ENCODE peak calls at places on chromosomes 13 and 19, in nine cellular contexts. V, D, K, B, Q, C, I, Z and N are unnamed samples.

GRCh38 chr19:32174386-32175113 is 170.9 kb upstream of the ZNF507 start:
- DNase-seq in Q (no peak), B (peak; percentile 0), C (no peak), Z (no peak), D (no peak), K (no peak), V (no peak), I (no peak), N (no peak)

GRCh38 chr13:72127031-72127430 is 260.0 kb upstream of the DACH1 start:
- DNase-seq in Z (no peak), I (no peak), B (no peak), C (no peak), K (no peak), Q (no peak), D (no peak), V (no peak), N (peak; percentile 56)

GRCh38 chr19:4057913-4058695 is 8.6 kb downstream of the ZBTB7A start:
- DNase-seq in C (peak; percentile 95), D (peak; percentile 87), B (peak; percentile 84), K (peak; percentile 84), I (no peak), Z (peak; percentile 80), Q (peak; percentile 57), V (peak; percentile 90), N (peak; percentile 77)

GRCh38 chr19:35767288-35768081 is 7.9 kb upstream of the ARHGAP33 start:
- DNase-seq in Q (peak; percentile 91), D (no peak), K (no peak), Z (no peak), I (no peak), C (no peak), V (no peak), B (no peak), N (no peak)

GRCh38 chr19:6381030-6381750 is 5.5 kb upstream of the PSPN start:
- DNase-seq in D (no peak), K (no peak), V (no peak), C (no peak), B (no peak), Q (no peak), Z (no peak), I (no peak), N (no peak)

GRCh38 chr13:24851546-24851945 is 87.6 kb downstream of the RNF17 start:
- DNase-seq in I (no peak), B (no peak), Z (no peak), D (no peak), K (no peak), V (peak; percentile 18), C (no peak), Q (no peak), N (peak; percentile 97)

GRCh38 chr13:50615234-50615633 is 228.3 kb downstream of the DLEU7 start:
- DNase-seq in I (no peak), K (no peak), C (no peak), Q (no peak), Z (no peak), B (no peak), D (no peak), V (no peak), N (no peak)

GRCh38 chr13:35927554-35927953 is 203.6 kb downstream of the DCLK1 start:
- DNase-seq in I (no peak), C (no peak), B (peak; percentile 20), V (peak; percentile 91), Q (no peak), K (no peak), Z (no peak), D (no peak), N (peak; percentile 71)

GRCh38 chr19:11142528-11143171 is 12.9 kb downstream of the SPC24 start:
- DNase-seq in Q (peak; percentile 98), C (peak; percentile 96), B (peak; percentile 74), Z (peak; percentile 86), I (peak; percentile 54), V (peak; percentile 96), K (peak; percentile 92), D (peak; percentile 95), N (peak; percentile 80)

GRCh38 chr19:28686741-28687140 is 526.2 kb downstream of the UQCRFS1 start:
- DNase-seq in B (no peak), K (no peak), Z (no peak), D (no peak), V (no peak), C (no peak), Q (no peak), I (no peak), N (no peak)

GRCh38 chr19:1401138-1401888 is at the start of gene GAMT:
- DNase-seq in K (peak; percentile 55), Q (peak; percentile 52), C (no peak), B (no peak), D (no peak), I (no peak), V (no peak), Z (no peak), N (no peak)

GRCh38 chr19:30155529-30156200 is 213.6 kb downstream of the URI1 start:
- DNase-seq in B (no peak), C (no peak), D (no peak), Z (no peak), K (no peak), V (no peak), I (no peak), Q (no peak), N (no peak)

DNA sequence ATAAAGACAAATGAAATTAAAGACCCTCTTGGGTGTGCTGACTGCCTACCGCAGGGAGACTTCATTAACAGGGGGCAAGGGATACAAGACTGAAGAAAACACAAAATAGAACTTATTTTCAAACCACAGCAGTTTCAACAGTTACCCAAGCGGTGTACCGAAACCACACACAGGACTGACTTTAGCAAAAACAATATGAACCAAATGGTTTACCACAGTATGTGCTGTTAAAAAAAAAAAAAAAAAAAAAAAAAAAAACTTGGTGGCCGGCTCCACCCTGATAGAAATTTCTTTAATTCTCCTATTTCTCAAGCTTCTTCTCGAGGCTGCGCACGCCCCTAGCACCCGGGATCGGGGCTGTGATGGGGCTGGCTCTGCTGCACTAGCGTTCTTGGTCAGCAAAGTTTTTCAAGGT is 42.6 kb downstream of the KLF2 start:
- DNase-seq in V (no peak), B (no peak), I (no peak), C (no peak), D (no peak), Q (no peak), Z (no peak), K (no peak), N (no peak)
- H3K4me3 ChIP-seq in V (no peak overlapping the region), B (no peak overlapping the region), I (no peak overlapping the region), C (no peak overlapping the region), D (no peak overlapping the region), Q (no peak overlapping the region), Z (no peak overlapping the region), K (no peak overlapping the region), N (no peak overlapping the region)

DNA sequence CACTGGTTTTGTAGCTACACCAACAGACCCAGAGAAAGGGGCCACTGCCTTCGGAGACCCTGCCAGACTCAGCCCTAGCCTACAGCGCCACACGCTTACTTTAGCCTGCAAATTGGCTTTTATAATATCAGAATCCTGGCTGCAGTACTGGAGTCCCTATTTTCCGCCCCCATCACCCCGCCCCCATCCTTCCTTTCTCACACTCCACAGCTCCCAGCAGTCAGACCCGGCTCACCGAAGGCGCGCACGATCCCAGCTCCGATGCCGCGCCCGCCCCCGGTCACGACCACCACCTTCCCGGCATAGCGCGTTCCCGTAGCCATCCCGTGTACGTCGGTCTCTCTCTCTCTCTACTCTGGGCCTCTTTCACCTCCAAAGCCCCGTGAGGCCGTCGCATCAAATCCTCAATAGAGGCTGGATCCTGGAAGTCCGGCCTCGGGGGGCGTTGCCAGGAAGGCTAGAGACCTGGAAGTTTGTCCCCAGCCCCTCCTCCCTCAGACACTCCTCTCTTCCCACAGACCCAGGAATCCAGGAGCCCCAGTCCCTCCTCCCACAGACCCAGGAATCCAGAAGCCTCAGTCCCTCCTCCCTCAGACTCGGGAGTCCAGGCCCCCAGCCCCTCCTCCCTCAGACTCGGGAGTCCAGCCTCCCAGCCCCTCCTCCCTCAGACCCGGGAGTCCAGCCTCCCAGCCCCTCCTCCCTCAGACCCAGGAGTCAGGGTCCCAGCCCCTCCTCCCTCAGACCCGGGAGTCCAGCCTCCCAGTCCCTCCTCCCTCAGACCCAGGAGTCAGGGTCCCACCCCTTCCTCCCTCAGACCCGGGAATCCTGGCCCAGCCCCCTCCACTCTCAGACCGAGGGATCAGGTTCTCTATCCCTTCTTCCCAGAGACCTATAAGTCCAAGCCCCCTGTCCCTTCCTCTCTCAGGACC is at the start of gene HSD17B14:
- DNase-seq in V (peak; percentile 38), K (no peak), D (peak; percentile 67), I (no peak), B (no peak), C (peak; percentile 75), Z (no peak), Q (peak; percentile 58), N (no peak)
- TF ChIP-seq CTCF in V (no peak), K (peak; percentile 20), D (peak; percentile 20), I (peak; percentile 30), B (peak; percentile 17), C (no peak), Z (no peak), Q (no peak), N (no peak)

GRCh38 chr13:30864352-30865130 is 41.5 kb upstream of the MEDAG start:
- DNase-seq in Q (no peak), I (no peak), V (peak; percentile 96), Z (no peak), C (peak; percentile 73), B (no peak), K (no peak), D (no peak), N (peak; percentile 41)

GRCh38 chr13:30863231-30863630 is 42.8 kb upstream of the MEDAG start:
- DNase-seq in V (no peak), K (no peak), B (no peak), Q (no peak), Z (no peak), I (no peak), D (no peak), C (peak; percentile 61), N (no peak)

GRCh38 chr13:30865131-30866009 is 40.7 kb upstream of the MEDAG start:
- DNase-seq in I (peak; percentile 76), K (peak; percentile 74), D (peak; percentile 70), Z (peak; percentile 52), V (peak; percentile 96), Q (peak; percentile 78), B (peak; percentile 72), C (peak; percentile 90), N (peak; percentile 88)

GRCh38 chr13:30862707-30863106 is 43.4 kb upstream of the MEDAG start:
- DNase-seq in Z (no peak), I (peak; percentile 29), Q (peak; percentile 93), D (peak; percentile 51), C (peak; percentile 88), K (peak; percentile 46), V (no peak), B (no peak), N (no peak)

GRCh38 chr13:30863796-30864195 is 42.3 kb upstream of the MEDAG start:
- DNase-seq in I (no peak), D (no peak), C (peak; percentile 59), B (no peak), K (no peak), Z (no peak), Q (no peak), V (no peak), N (no peak)
- H3K4me3 ChIP-seq in I (no peak overlapping the region), D (no peak overlapping the region), C (no peak overlapping the region), B (no peak overlapping the region), K (no peak overlapping the region), Z (no peak overlapping the region), Q (no peak overlapping the region), V (no peak overlapping the region), N (no peak overlapping the region)

GRCh38 chr13:31543190-31543589 is 196.1 kb upstream of the RXFP2 start:
- DNase-seq in I (no peak), Q (no peak), C (no peak), Z (no peak), V (no peak), B (no peak), D (no peak), K (no peak), N (no peak)

GRCh38 chr13:31540316-31540715 is 199.0 kb upstream of the RXFP2 start:
- DNase-seq in C (no peak), Q (no peak), Z (no peak), B (no peak), D (no peak), I (no peak), V (no peak), K (no peak), N (peak; percentile 2)

GRCh38 chr13:31545616-31546015 is 193.7 kb upstream of the RXFP2 start:
- DNase-seq in V (peak; percentile 70), Q (no peak), B (no peak), I (no peak), Z (no peak), D (no peak), K (no peak), C (no peak), N (no peak)
- TF ChIP-seq CTCF in V (no peak), Q (no peak), B (no peak), I (no peak), Z (no peak), D (no peak), K (no peak), C (no peak), N (no peak)